ENCODE peak calls at places on chromosome 13, in nine cellular contexts. One of them, this sample, is unnamed.

GRCh38 chr13:105616313-105617075 is 919.0 kb downstream of the EFNB2 start:
- DNase-seq in cardiac fibroblast: no peak
- DNase-seq in AG09309: no peak
- DNase-seq in WTC11: no peak
- DNase-seq in ovary: no peak
- DNase-seq in BJ: no peak
- DNase-seq in gastrocnemius medialis: no peak
- DNase-seq in upper lobe of left lung: no peak
- DNase-seq in lower lobe of right lung: no peak
- DNase-seq in this sample: no peak

GRCh38 chr13:35838356-35838755 is 292.8 kb downstream of the DCLK1 start:
- DNase-seq in gastrocnemius medialis: no peak
- DNase-seq in cardiac fibroblast: peak
- DNase-seq in ovary: no peak
- DNase-seq in BJ: peak
- DNase-seq in AG09309: peak
- DNase-seq in lower lobe of right lung: no peak
- DNase-seq in upper lobe of left lung: no peak
- DNase-seq in WTC11: no peak
- DNase-seq in this sample: no peak

GRCh38 chr13:113059891-113060290 is 45.7 kb upstream of the F7 start:
- DNase-seq in ovary: no peak
- DNase-seq in upper lobe of left lung: no peak
- DNase-seq in WTC11: no peak
- DNase-seq in lower lobe of right lung: peak
- DNase-seq in AG09309: no peak
- DNase-seq in BJ: no peak
- DNase-seq in gastrocnemius medialis: no peak
- DNase-seq in cardiac fibroblast: no peak
- DNase-seq in this sample: peak

GRCh38 chr13:90783273-90783672 is 564.2 kb upstream of the MIR17HG start:
- DNase-seq in gastrocnemius medialis: no peak
- DNase-seq in cardiac fibroblast: no peak
- DNase-seq in BJ: no peak
- DNase-seq in upper lobe of left lung: no peak
- DNase-seq in lower lobe of right lung: no peak
- DNase-seq in ovary: no peak
- DNase-seq in WTC11: no peak
- DNase-seq in AG09309: no peak
- DNase-seq in this sample: no peak

GRCh38 chr13:109840201-109840892 is 54.0 kb upstream of the IRS2 start:
- DNase-seq in gastrocnemius medialis: no peak
- DNase-seq in ovary: no peak
- DNase-seq in upper lobe of left lung: no peak
- DNase-seq in lower lobe of right lung: no peak
- DNase-seq in BJ: peak
- DNase-seq in cardiac fibroblast: peak
- DNase-seq in WTC11: no peak
- DNase-seq in AG09309: peak
- DNase-seq in this sample: no peak

GRCh38 chr13:106610511-106610910 is 42.6 kb upstream of the ARGLU1 start:
- DNase-seq in BJ: peak
- DNase-seq in gastrocnemius medialis: no peak
- DNase-seq in AG09309: no peak
- DNase-seq in upper lobe of left lung: no peak
- DNase-seq in ovary: no peak
- DNase-seq in lower lobe of right lung: no peak
- DNase-seq in cardiac fibroblast: peak
- DNase-seq in WTC11: no peak
- DNase-seq in this sample: no peak

GRCh38 chr13:90445179-90445578 is 902.3 kb upstream of the MIR17HG start:
- DNase-seq in BJ: peak
- DNase-seq in lower lobe of right lung: no peak
- DNase-seq in WTC11: no peak
- DNase-seq in AG09309: peak
- DNase-seq in cardiac fibroblast: peak
- DNase-seq in gastrocnemius medialis: no peak
- DNase-seq in upper lobe of left lung: no peak
- DNase-seq in ovary: no peak
- DNase-seq in this sample: no peak

GRCh38 chr13:76330216-76330615 is 556.0 kb downstream of the KCTD12 start:
- DNase-seq in WTC11: no peak
- DNase-seq in lower lobe of right lung: no peak
- DNase-seq in upper lobe of left lung: no peak
- DNase-seq in BJ: no peak
- DNase-seq in gastrocnemius medialis: no peak
- DNase-seq in ovary: no peak
- DNase-seq in AG09309: no peak
- DNase-seq in cardiac fibroblast: no peak
- DNase-seq in this sample: no peak

GRCh38 chr13:77985866-77986636 is 67.4 kb upstream of the EDNRB start:
- DNase-seq in AG09309: no peak
- DNase-seq in gastrocnemius medialis: no peak
- DNase-seq in WTC11: no peak
- DNase-seq in upper lobe of left lung: no peak
- DNase-seq in ovary: no peak
- DNase-seq in BJ: no peak
- DNase-seq in lower lobe of right lung: no peak
- DNase-seq in cardiac fibroblast: no peak
- DNase-seq in this sample: no peak

GRCh38 chr13:107069107-107069776 is 501.3 kb upstream of the ARGLU1 start:
- DNase-seq in gastrocnemius medialis: no peak
- DNase-seq in upper lobe of left lung: no peak
- DNase-seq in lower lobe of right lung: no peak
- DNase-seq in ovary: no peak
- DNase-seq in cardiac fibroblast: no peak
- DNase-seq in AG09309: no peak
- DNase-seq in WTC11: no peak
- DNase-seq in BJ: no peak
- DNase-seq in this sample: no peak

GRCh38 chr13:77506874-77507273 is 28.6 kb upstream of the SCEL start:
- DNase-seq in BJ: no peak
- DNase-seq in cardiac fibroblast: peak
- DNase-seq in WTC11: no peak
- DNase-seq in ovary: no peak
- DNase-seq in upper lobe of left lung: no peak
- DNase-seq in gastrocnemius medialis: no peak
- DNase-seq in lower lobe of right lung: no peak
- DNase-seq in AG09309: no peak
- DNase-seq in this sample: no peak

GRCh38 chr13:114132419-114133121 is at the start of gene RASA3:
- DNase-seq in AG09309: no peak
- DNase-seq in ovary: peak
- DNase-seq in cardiac fibroblast: peak
- DNase-seq in upper lobe of left lung: peak
- DNase-seq in gastrocnemius medialis: peak
- DNase-seq in WTC11: peak
- DNase-seq in lower lobe of right lung: peak
- DNase-seq in BJ: no peak
- DNase-seq in this sample: no peak

DNA sequence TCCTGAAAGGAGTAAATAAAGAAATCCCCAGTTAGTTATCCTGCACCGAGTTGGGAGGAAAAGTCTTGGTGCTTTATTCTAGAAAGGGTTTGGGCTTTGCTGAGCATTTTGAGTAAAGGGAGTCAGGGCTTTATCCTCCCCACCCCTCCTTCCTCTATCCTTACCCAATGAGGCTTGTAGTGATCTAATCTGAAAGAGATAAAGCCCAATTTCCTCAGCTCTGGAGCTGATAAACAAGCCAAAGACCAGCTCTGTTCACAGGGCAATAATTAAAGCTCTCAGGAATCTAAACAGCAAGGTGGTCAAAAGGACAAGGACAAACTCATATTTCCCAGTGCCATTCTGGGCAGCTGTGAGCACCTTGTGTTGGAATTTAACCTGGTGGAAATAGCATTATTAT is 188.9 kb upstream of the TSC22D1 start:
- DNase-seq in BJ: no peak
- DNase-seq in lower lobe of right lung: no peak
- DNase-seq in ovary: no peak
- DNase-seq in AG09309: no peak
- DNase-seq in cardiac fibroblast: no peak
- DNase-seq in WTC11: no peak
- DNase-seq in gastrocnemius medialis: no peak
- DNase-seq in upper lobe of left lung: no peak
- DNase-seq in this sample: no peak
- TF ChIP-seq CTCF in BJ: no peak
- TF ChIP-seq CTCF in lower lobe of right lung: no peak
- TF ChIP-seq CTCF in ovary: no peak
- TF ChIP-seq CTCF in AG09309: no peak
- TF ChIP-seq CTCF in cardiac fibroblast: no peak
- TF ChIP-seq CTCF in WTC11: no peak
- TF ChIP-seq CTCF in gastrocnemius medialis: no peak
- TF ChIP-seq CTCF in upper lobe of left lung: no peak
- TF ChIP-seq CTCF in this sample: no peak

GRCh38 chr13:47841131-47841530 is 159.9 kb downstream of the SUCLA2 start:
- DNase-seq in upper lobe of left lung: no peak
- DNase-seq in lower lobe of right lung: no peak
- DNase-seq in WTC11: no peak
- DNase-seq in AG09309: no peak
- DNase-seq in BJ: no peak
- DNase-seq in ovary: no peak
- DNase-seq in gastrocnemius medialis: no peak
- DNase-seq in cardiac fibroblast: peak
- DNase-seq in this sample: no peak
- TF ChIP-seq CTCF in upper lobe of left lung: no peak
- TF ChIP-seq CTCF in lower lobe of right lung: no peak
- TF ChIP-seq CTCF in WTC11: no peak
- TF ChIP-seq CTCF in AG09309: no peak
- TF ChIP-seq CTCF in BJ: no peak
- TF ChIP-seq CTCF in ovary: no peak
- TF ChIP-seq CTCF in gastrocnemius medialis: no peak
- TF ChIP-seq CTCF in cardiac fibroblast: no peak
- TF ChIP-seq CTCF in this sample: no peak

DNA sequence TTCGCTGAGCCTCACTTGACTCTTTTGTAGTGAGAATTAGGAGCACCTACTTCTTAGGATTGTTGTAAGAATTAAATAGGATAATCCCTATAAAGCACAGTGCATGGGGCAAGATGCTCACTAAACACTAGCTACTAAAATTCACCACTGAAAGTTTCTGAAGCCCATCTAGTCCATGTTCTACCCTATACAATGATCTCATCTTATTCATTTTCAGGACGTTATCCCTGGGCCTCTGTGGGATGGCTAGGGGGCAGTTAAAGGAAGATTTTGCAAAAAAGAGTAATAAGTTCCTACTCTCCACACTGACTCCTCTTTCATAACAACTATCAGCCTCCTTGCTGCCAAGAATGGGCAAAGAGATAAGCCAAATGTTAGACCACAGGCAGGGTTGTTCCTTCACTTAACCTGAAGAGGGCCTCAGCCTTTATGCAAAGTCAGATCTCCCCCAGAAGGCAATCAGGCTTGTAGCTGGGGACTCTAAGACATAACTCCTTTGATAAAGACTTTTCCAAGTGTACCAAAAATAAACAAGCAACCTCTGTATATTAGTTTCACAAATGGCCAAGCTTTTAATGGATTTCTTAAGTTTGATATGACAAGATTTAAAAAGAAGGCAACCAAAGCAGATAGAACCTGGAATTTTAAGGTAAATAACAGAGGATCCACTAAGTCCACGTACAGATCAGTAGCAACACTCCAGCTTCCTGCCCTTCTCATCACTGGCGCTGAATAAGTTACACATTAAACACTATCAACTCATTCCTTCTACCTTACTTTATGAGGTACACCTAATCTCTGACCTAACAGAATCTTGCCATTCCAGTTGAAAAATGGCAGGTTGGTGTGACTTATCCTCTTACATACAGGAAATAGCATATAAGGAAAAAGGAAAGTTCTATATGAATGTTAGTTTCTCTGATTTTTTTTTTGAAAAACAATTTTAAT is 44.4 kb downstream of the ELF1 start:
- DNase-seq in ovary: no peak
- DNase-seq in upper lobe of left lung: no peak
- DNase-seq in AG09309: peak
- DNase-seq in BJ: no peak
- DNase-seq in gastrocnemius medialis: peak
- DNase-seq in WTC11: no peak
- DNase-seq in lower lobe of right lung: no peak
- DNase-seq in cardiac fibroblast: peak
- DNase-seq in this sample: no peak
- TF ChIP-seq CTCF in ovary: peak
- TF ChIP-seq CTCF in upper lobe of left lung: peak
- TF ChIP-seq CTCF in AG09309: peak
- TF ChIP-seq CTCF in BJ: peak
- TF ChIP-seq CTCF in gastrocnemius medialis: peak
- TF ChIP-seq CTCF in WTC11: peak
- TF ChIP-seq CTCF in lower lobe of right lung: peak
- TF ChIP-seq CTCF in cardiac fibroblast: peak
- TF ChIP-seq CTCF in this sample: peak

DNA sequence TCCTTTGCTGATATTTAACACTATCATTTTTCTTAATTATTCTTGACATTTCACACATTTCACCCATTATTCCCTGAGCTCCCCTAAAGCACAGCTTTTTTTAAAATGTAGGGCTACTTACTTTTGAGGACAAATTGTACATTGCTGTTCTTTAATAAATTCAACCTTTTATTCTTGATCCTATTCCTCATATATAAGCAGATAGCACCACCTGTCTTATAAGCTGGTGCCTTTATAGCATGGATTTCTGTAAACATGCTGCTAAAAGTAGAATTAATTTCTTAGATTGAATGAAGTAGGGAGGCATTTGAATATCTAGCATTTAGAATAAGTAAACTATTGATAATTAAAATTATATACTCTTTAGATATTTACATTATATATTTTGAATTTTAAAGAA is 603.4 kb upstream of the PCDH9 start:
- DNase-seq in gastrocnemius medialis: no peak
- DNase-seq in upper lobe of left lung: no peak
- DNase-seq in AG09309: no peak
- DNase-seq in BJ: no peak
- DNase-seq in lower lobe of right lung: no peak
- DNase-seq in WTC11: no peak
- DNase-seq in ovary: no peak
- DNase-seq in cardiac fibroblast: no peak
- DNase-seq in this sample: no peak
- TF ChIP-seq CTCF in gastrocnemius medialis: no peak
- TF ChIP-seq CTCF in upper lobe of left lung: no peak
- TF ChIP-seq CTCF in AG09309: no peak
- TF ChIP-seq CTCF in BJ: no peak
- TF ChIP-seq CTCF in lower lobe of right lung: no peak
- TF ChIP-seq CTCF in WTC11: no peak
- TF ChIP-seq CTCF in ovary: no peak
- TF ChIP-seq CTCF in cardiac fibroblast: no peak
- TF ChIP-seq CTCF in this sample: no peak

This sample was measured in CD14-positive monocyte.